ENCODE peak calls at places on chromosomes 3 and 15, in four cellular contexts. One of them, this sample, is unnamed.

GRCh38 chr15:27679203-27679602 is 419.9 kb downstream of the OCA2 start:
- DNase-seq in GM12878: no peak
- DNase-seq in H1: no peak
- DNase-seq in K562: no peak
- DNase-seq in this sample: no peak

GRCh38 chr15:32867313-32867626 is 149.5 kb downstream of the GREM1 start:
- DNase-seq in GM12878: no peak
- DNase-seq in H1: no peak
- DNase-seq in K562: no peak
- DNase-seq in this sample: peak; percentile 96

GRCh38 chr3:17143893-17144664 is 259.3 kb downstream of the PLCL2 start:
- DNase-seq in GM12878: no peak
- DNase-seq in H1: no peak
- DNase-seq in K562: no peak
- DNase-seq in this sample: no peak

GRCh38 chr3:171077261-171077660 is 50.7 kb upstream of the SLC2A2 start:
- DNase-seq in GM12878: no peak
- DNase-seq in H1: no peak
- DNase-seq in K562: no peak
- DNase-seq in this sample: no peak

GRCh38 chr15:50145451-50145872 is 26.4 kb upstream of the ATP8B4 start:
- DNase-seq in GM12878: peak; percentile 16
- DNase-seq in H1: peak; percentile 7
- DNase-seq in K562: peak; percentile 69
- DNase-seq in this sample: peak; percentile 88

GRCh38 chr3:30607032-30607833 is 832 bp downstream of the TGFBR2 start:
- DNase-seq in GM12878: no peak
- DNase-seq in H1: no peak
- DNase-seq in K562: no peak
- DNase-seq in this sample: no peak

GRCh38 chr3:95911767-95912166 is 902.6 kb upstream of the EPHA6 start:
- DNase-seq in GM12878: no peak
- DNase-seq in H1: no peak
- DNase-seq in K562: no peak
- DNase-seq in this sample: no peak

GRCh38 chr3:42979044-42979962 is at the start of gene GASK1A:
- DNase-seq in GM12878: no peak
- DNase-seq in H1: no peak
- DNase-seq in K562: no peak
- DNase-seq in this sample: no peak

GRCh38 chr15:34217587-34218225 is 7.1 kb upstream of the EMC4 start:
- DNase-seq in GM12878: no peak
- DNase-seq in H1: no peak
- DNase-seq in K562: peak; percentile 17
- DNase-seq in this sample: peak; percentile 31

GRCh38 chr3:122890077-122890484 is 95.2 kb downstream of the SLC49A4 start:
- DNase-seq in GM12878: peak; percentile 19
- DNase-seq in H1: peak; percentile 43
- DNase-seq in K562: no peak
- DNase-seq in this sample: peak; percentile 42

GRCh38 chr15:33086500-33087141 is 107.9 kb downstream of the FMN1 start:
- DNase-seq in GM12878: peak; percentile 16
- DNase-seq in H1: no peak
- DNase-seq in K562: no peak
- DNase-seq in this sample: peak; percentile 87

GRCh38 chr15:74768099-74768770 is 13.6 kb upstream of the CSK start:
- DNase-seq in GM12878: no peak
- DNase-seq in H1: no peak
- DNase-seq in K562: no peak
- DNase-seq in this sample: no peak

GRCh38 chr3:177905895-177906511 is 630.2 kb upstream of the KCNMB2 start:
- DNase-seq in GM12878: no peak
- DNase-seq in H1: no peak
- DNase-seq in K562: no peak
- DNase-seq in this sample: peak; percentile 83

GRCh38 chr3:43034911-43035310 is 55.8 kb downstream of the GASK1A start:
- DNase-seq in GM12878: no peak
- DNase-seq in H1: no peak
- DNase-seq in K562: no peak
- DNase-seq in this sample: no peak

GRCh38 chr3:161557751-161558150 is 61.1 kb downstream of the OTOL1 start:
- DNase-seq in GM12878: no peak
- DNase-seq in H1: no peak
- DNase-seq in K562: no peak
- DNase-seq in this sample: no peak

GRCh38 chr3:123728014-123728413 is 143.2 kb upstream of the HACD2 start:
- DNase-seq in GM12878: no peak
- DNase-seq in H1: no peak
- DNase-seq in K562: no peak
- DNase-seq in this sample: peak; percentile 41

GRCh38 chr3:39000008-39000450 is 51.7 kb downstream of the SCN11A start:
- DNase-seq in GM12878: peak; percentile 35
- DNase-seq in H1: no peak
- DNase-seq in K562: peak; percentile 38
- DNase-seq in this sample: peak; percentile 79

GRCh38 chr15:74928771-74929198 is 9.1 kb downstream of the COX5A start:
- DNase-seq in GM12878: no peak
- DNase-seq in H1: no peak
- DNase-seq in K562: no peak
- DNase-seq in this sample: no peak

GRCh38 chr3:197372076-197372661 is 73.8 kb upstream of the DLG1 start:
- DNase-seq in GM12878: no peak
- DNase-seq in H1: no peak
- DNase-seq in K562: no peak
- DNase-seq in this sample: peak; percentile 87

GRCh38 chr3:67384790-67385397 is 269.5 kb downstream of the SUCLG2 start:
- DNase-seq in GM12878: no peak
- DNase-seq in H1: peak; percentile 43
- DNase-seq in K562: peak; percentile 39
- DNase-seq in this sample: peak; percentile 50

GRCh38 chr3:11198070-11198469 is 43.8 kb downstream of the HRH1 start:
- DNase-seq in GM12878: no peak
- DNase-seq in H1: no peak
- DNase-seq in K562: no peak
- DNase-seq in this sample: no peak

GRCh38 chr15:69044899-69045298 is 30.4 kb downstream of the NOX5 start:
- DNase-seq in GM12878: no peak
- DNase-seq in H1: no peak
- DNase-seq in K562: no peak
- DNase-seq in this sample: peak; percentile 69

GRCh38 chr3:197878427-197878826 is 71.6 kb upstream of the RPL35A start:
- DNase-seq in GM12878: peak; percentile 12
- DNase-seq in H1: no peak
- DNase-seq in K562: no peak
- DNase-seq in this sample: no peak

GRCh38 chr3:105085506-105085905 is 281.2 kb upstream of the ALCAM start:
- DNase-seq in GM12878: no peak
- DNase-seq in H1: no peak
- DNase-seq in K562: no peak
- DNase-seq in this sample: no peak

GRCh38 chr3:4979401-4980228 is at the start of gene BHLHE40:
- DNase-seq in GM12878: no peak
- DNase-seq in H1: no peak
- DNase-seq in K562: peak; percentile 43
- DNase-seq in this sample: no peak

GRCh38 chr3:12935023-12935860 is 93.9 kb upstream of the RPL32 start:
- DNase-seq in GM12878: no peak
- DNase-seq in H1: no peak
- DNase-seq in K562: peak; percentile 64
- DNase-seq in this sample: no peak

GRCh38 chr15:58773024-58773423 is 1.9 kb downstream of the MINDY2 start:
- DNase-seq in GM12878: no peak
- DNase-seq in H1: no peak
- DNase-seq in K562: no peak
- DNase-seq in this sample: no peak

GRCh38 chr3:111952866-111953450 is 25.9 kb upstream of the ABHD10 start:
- DNase-seq in GM12878: no peak
- DNase-seq in H1: no peak
- DNase-seq in K562: no peak
- DNase-seq in this sample: no peak

GRCh38 chr15:74428442-74428787 is 5.3 kb downstream of the SEMA7A start:
- DNase-seq in GM12878: no peak
- DNase-seq in H1: no peak
- DNase-seq in K562: no peak
- DNase-seq in this sample: no peak

GRCh38 chr3:155303540-155303939 is 10.1 kb upstream of the STRIT1 start:
- DNase-seq in GM12878: no peak
- DNase-seq in H1: no peak
- DNase-seq in K562: no peak
- DNase-seq in this sample: no peak

GRCh38 chr3:141412936-141413354 is 44.6 kb downstream of the ZBTB38 start:
- DNase-seq in GM12878: no peak
- DNase-seq in H1: no peak
- DNase-seq in K562: no peak
- DNase-seq in this sample: peak; percentile 85

GRCh38 chr3:149003653-149004305 is 12.4 kb downstream of the GYG1 start:
- DNase-seq in GM12878: no peak
- DNase-seq in H1: no peak
- DNase-seq in K562: no peak
- DNase-seq in this sample: no peak

GRCh38 chr3:68876112-68876713 is 56.1 kb downstream of the TAFA4 start:
- DNase-seq in GM12878: peak; percentile 17
- DNase-seq in H1: peak; percentile 21
- DNase-seq in K562: peak; percentile 43
- DNase-seq in this sample: peak; percentile 74

GRCh38 chr3:56915969-56916586 is 114.3 kb upstream of the ARHGEF3 start:
- DNase-seq in GM12878: peak; percentile 32
- DNase-seq in H1: no peak
- DNase-seq in K562: no peak
- DNase-seq in this sample: no peak

GRCh38 chr3:72487946-72488735 is 360.1 kb downstream of the SHQ1 start:
- DNase-seq in GM12878: no peak
- DNase-seq in H1: no peak
- DNase-seq in K562: no peak
- DNase-seq in this sample: peak; percentile 15

GRCh38 chr3:127326341-127326740 is 38.5 kb upstream of the PRR20G start:
- DNase-seq in GM12878: no peak
- DNase-seq in H1: no peak
- DNase-seq in K562: no peak
- DNase-seq in this sample: no peak
- TF ChIP-seq CHD1 in GM12878: no peak
- TF ChIP-seq CHD1 in H1: no peak
- TF ChIP-seq CHD1 in K562: no peak
- TF ChIP-seq CHD1 in this sample: no peak

DNA sequence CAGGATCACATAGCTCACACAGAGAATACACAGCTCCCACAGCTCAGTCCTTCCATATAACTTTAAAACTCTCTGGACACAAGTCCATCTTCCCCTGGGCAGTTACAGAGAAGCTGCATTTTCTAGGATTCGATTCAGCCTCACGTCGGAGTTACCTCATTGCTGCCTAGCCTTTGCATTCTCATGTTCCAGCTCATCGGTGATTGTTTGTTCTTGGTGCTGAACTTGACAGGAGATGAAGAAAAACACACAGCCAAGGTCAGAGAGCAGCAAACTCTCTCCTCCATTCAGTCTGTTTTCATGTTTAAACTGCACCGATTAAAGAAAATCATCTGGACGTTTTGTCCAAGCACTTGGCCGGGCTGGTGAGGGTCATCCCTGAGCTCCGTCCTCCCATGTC is 375.5 kb upstream of the CFAP20DC start:
- DNase-seq in GM12878: no peak
- DNase-seq in H1: no peak
- DNase-seq in K562: no peak
- DNase-seq in this sample: peak; percentile 97
- TF ChIP-seq CHD1 in GM12878: no peak
- TF ChIP-seq CHD1 in H1: no peak
- TF ChIP-seq CHD1 in K562: no peak
- TF ChIP-seq CHD1 in this sample: no peak

GRCh38 chr15:41827290-41827879 is 507 bp upstream of the JMJD7 start:
- DNase-seq in GM12878: no peak
- DNase-seq in H1: no peak
- DNase-seq in K562: peak; percentile 35
- DNase-seq in this sample: no peak
- TF ChIP-seq CHD1 in GM12878: no peak
- TF ChIP-seq CHD1 in H1: no peak
- TF ChIP-seq CHD1 in K562: no peak
- TF ChIP-seq CHD1 in this sample: no peak

GRCh38 chr3:108608750-108609149 is 19.2 kb downstream of the DZIP3 start:
- DNase-seq in GM12878: no peak
- DNase-seq in H1: peak; percentile 33
- DNase-seq in K562: no peak
- DNase-seq in this sample: no peak
- TF ChIP-seq CHD1 in GM12878: no peak
- TF ChIP-seq CHD1 in H1: no peak
- TF ChIP-seq CHD1 in K562: no peak
- TF ChIP-seq CHD1 in this sample: no peak

GRCh38 chr3:184760337-184761119 is 48.7 kb upstream of the MAGEF1 start:
- DNase-seq in GM12878: no peak
- DNase-seq in H1: no peak
- DNase-seq in K562: no peak
- DNase-seq in this sample: no peak

GRCh38 chr3:184761120-184761841 is 49.4 kb upstream of the MAGEF1 start:
- DNase-seq in GM12878: no peak
- DNase-seq in H1: no peak
- DNase-seq in K562: no peak
- DNase-seq in this sample: peak; percentile 85

GRCh38 chr3:184758056-184758455 is 46.2 kb upstream of the MAGEF1 start:
- DNase-seq in GM12878: no peak
- DNase-seq in H1: no peak
- DNase-seq in K562: no peak
- DNase-seq in this sample: no peak

GRCh38 chr3:184761976-184762375 is 50.0 kb upstream of the VPS8 start:
- DNase-seq in GM12878: no peak
- DNase-seq in H1: no peak
- DNase-seq in K562: no peak
- DNase-seq in this sample: no peak

DNA sequence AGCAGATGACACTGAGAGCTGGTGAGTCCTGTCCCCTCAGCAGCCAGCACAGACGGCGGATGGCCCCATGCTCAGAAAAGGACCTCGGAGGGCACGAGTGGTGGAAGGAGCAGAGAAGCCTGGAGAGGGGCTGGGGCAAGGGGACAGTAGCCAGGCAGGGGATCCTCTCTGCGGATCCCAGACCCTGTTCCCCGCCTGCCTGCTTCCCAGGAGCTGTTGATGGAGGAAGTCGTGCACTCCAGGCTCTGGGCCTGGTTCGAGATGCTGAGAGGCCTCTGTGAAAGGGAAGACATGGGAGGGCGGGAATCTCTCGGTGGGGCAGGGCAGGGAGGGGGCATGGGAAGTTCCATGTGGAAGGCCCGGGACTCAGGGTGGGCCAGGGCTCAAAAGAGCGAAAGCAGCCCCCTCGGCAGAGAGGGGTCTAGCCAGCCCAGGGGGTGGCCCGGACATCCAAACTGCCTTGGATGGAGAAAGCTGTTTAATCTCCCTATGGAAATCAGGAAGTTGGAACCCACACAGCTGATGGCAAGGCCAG is 47.9 kb upstream of the MAGEF1 start:
- DNase-seq in GM12878: no peak
- DNase-seq in H1: no peak
- DNase-seq in K562: no peak
- DNase-seq in this sample: no peak
- TF ChIP-seq CHD1 in GM12878: no peak
- TF ChIP-seq CHD1 in H1: no peak
- TF ChIP-seq CHD1 in K562: no peak
- TF ChIP-seq CHD1 in this sample: no peak